ENCODE peak calls at places on chromosome 1, in six cellular contexts. W is ascending aorta; B is brain microvascular endothelial cell; I is tibial nerve; Q is astrocyte; L is CD8-positive, alpha-beta T cell. D is an unnamed sample.

GRCh38 chr1:183758913-183759312 is 46.0 kb upstream of the RGL1 start:
- DNase-seq in I (no peak), W (no peak), B (no peak), Q (no peak), L (no peak), D (no peak)

GRCh38 chr1:36385410-36386261 is at the start of gene STK40:
- DNase-seq in Q (peak), I (peak), B (peak), W (peak), L (peak), D (peak)

GRCh38 chr1:944341-945325 is 14.4 kb downstream of the NOC2L start:
- DNase-seq in W (no peak), L (no peak), I (no peak), Q (peak), B (no peak), D (no peak)

GRCh38 chr1:27556781-27557595 is 47.0 kb downstream of the AHDC1 start:
- DNase-seq in B (peak), Q (peak), L (peak), I (peak), W (peak), D (peak)

GRCh38 chr1:70048336-70048735 is 157.0 kb downstream of the LRRC40 start:
- DNase-seq in B (no peak), W (no peak), Q (no peak), I (no peak), L (no peak), D (no peak)

GRCh38 chr1:235945775-235946565 is 79.3 kb upstream of the LYST start:
- DNase-seq in Q (no peak), I (no peak), L (no peak), B (no peak), W (no peak), D (no peak)

GRCh38 chr1:151516031-151516511 is 4.9 kb downstream of the CGN start:
- DNase-seq in B (no peak), Q (no peak), W (no peak), I (no peak), L (no peak), D (no peak)

GRCh38 chr1:30332100-30333094 is 391.0 kb downstream of the MATN1 start:
- DNase-seq in B (no peak), L (no peak), Q (no peak), W (peak), I (no peak), D (peak)

GRCh38 chr1:214632091-214632490 is 29.1 kb downstream of the CENPF start:
- DNase-seq in W (no peak), I (no peak), L (no peak), Q (no peak), B (no peak), D (no peak)

GRCh38 chr1:11564237-11564636 is 85.3 kb downstream of the DISP3 start:
- DNase-seq in I (no peak), W (no peak), B (no peak), L (no peak), Q (no peak), D (no peak)

GRCh38 chr1:192571706-192572105 is 3.9 kb upstream of the RGS1 start:
- DNase-seq in Q (no peak), W (no peak), B (no peak), L (no peak), I (no peak), D (no peak)

GRCh38 chr1:118151312-118151937 is 33.6 kb downstream of the SPAG17 start:
- DNase-seq in Q (peak), L (no peak), I (peak), W (no peak), B (peak), D (no peak)

GRCh38 chr1:221717491-221717865 is 24.4 kb downstream of the DUSP10 start:
- DNase-seq in W (no peak), I (no peak), B (no peak), L (no peak), Q (no peak), D (no peak)

GRCh38 chr1:101618900-101619299 is 377.8 kb downstream of the OLFM3 start:
- DNase-seq in Q (no peak), I (no peak), B (no peak), L (no peak), W (no peak), D (no peak)

GRCh38 chr1:4263699-4264098 is 363.6 kb upstream of the C1orf174 start:
- DNase-seq in Q (no peak), W (no peak), L (no peak), B (no peak), I (no peak), D (no peak)

GRCh38 chr1:39168301-39169080 is 36.0 kb upstream of the MACF1 start:
- DNase-seq in W (no peak), I (no peak), B (no peak), L (no peak), Q (no peak), D (no peak)

GRCh38 chr1:197553281-197553680 is 222.0 kb downstream of the DENND1B start:
- DNase-seq in Q (no peak), W (no peak), L (no peak), B (no peak), I (no peak), D (no peak)

GRCh38 chr1:84505167-84506001 is 802 bp upstream of the SPATA1 start:
- DNase-seq in I (no peak), W (no peak), B (peak), Q (peak), L (no peak), D (peak)

GRCh38 chr1:182391028-182391361 is 595 bp downstream of the GLUL start:
- DNase-seq in I (peak), W (no peak), B (peak), Q (no peak), L (no peak), D (no peak)

GRCh38 chr1:46070164-46070814 is 62.1 kb downstream of the PIK3R3 start:
- DNase-seq in L (no peak), W (no peak), Q (no peak), I (no peak), B (no peak), D (no peak)

GRCh38 chr1:147252540-147252939 is 10.1 kb downstream of the CHD1L start:
- DNase-seq in L (no peak), Q (no peak), W (no peak), B (no peak), I (no peak), D (no peak)

GRCh38 chr1:40844887-40845878 is 17.0 kb downstream of the CITED4 start:
- DNase-seq in B (no peak), W (no peak), Q (no peak), L (no peak), I (no peak), D (no peak)
- H3K4me3 ChIP-seq in B (no peak), W (no peak), Q (no peak), L (no peak), I (no peak), D (no peak)

DNA sequence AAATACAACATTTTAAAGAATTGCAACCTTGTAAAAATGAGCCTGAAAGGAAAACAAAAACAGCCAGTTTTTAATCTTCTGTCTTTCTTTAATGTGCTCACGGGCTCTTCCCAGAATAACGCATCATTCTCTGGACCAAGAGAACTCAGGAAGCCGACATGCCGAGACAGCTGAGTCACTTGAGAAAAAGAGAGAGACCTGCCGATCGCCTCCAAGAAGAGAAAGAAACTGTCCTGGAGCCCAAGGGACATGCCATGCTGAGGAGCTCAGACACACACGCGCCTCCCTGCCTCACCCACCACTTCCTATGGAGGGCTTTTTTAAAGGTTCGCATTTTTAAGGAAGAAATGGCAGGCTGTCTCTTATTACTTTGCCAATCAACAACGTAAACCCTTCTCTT is 176.4 kb downstream of the ZNF281 start:
- DNase-seq in L (no peak), I (no peak), W (no peak), B (peak), Q (peak), D (no peak)
- H3K4me3 ChIP-seq in L (no peak), I (no peak), W (no peak), B (no peak), Q (no peak), D (no peak)

GRCh38 chr1:21291184-21291583 is 921 bp upstream of the ECE1 start:
- DNase-seq in W (no peak), L (no peak), Q (no peak), I (no peak), B (no peak), D (no peak)
- H3K4me3 ChIP-seq in W (peak), L (peak), Q (no peak), I (no peak), B (no peak), D (no peak)

GRCh38 chr1:115564201-115564600 is 77.6 kb upstream of the VANGL1 start:
- DNase-seq in I (no peak), L (no peak), Q (no peak), B (no peak), W (no peak), D (no peak)
- H3K4me3 ChIP-seq in I (no peak), L (no peak), Q (peak), B (peak), W (no peak), D (no peak)

GRCh38 chr1:71081697-71082080 is 854 bp upstream of the ZRANB2 start:
- DNase-seq in B (no peak), I (no peak), Q (no peak), L (no peak), W (no peak), D (peak)
- H3K4me3 ChIP-seq in B (peak), I (peak), Q (peak), L (peak), W (peak), D (no peak)

DNA sequence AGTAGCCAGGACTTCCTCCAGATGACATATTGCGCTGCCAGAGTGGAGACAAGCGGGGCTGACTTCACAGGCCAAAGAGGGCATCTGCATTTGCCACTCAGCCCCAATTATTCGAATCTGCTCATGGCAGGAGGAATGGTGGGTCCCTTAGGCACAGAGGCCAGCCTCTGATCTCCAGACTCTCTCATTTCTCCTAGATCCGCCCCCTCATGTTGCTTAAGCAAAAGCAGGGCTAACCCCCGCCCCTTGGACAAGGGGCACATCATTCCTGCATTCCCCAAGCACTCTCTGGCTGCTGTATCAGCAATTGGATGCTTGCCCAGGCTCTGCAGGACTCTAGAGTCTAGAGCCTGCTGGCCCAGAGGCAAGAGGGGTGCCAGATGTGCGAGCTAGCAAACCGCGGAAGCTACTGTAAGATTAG is 262.4 kb downstream of the ST6GALNAC3 start:
- DNase-seq in B (peak), Q (peak), W (peak), I (peak), L (no peak), D (no peak)
- H3K4me3 ChIP-seq in B (no peak), Q (no peak), W (no peak), I (no peak), L (no peak), D (no peak)

GRCh38 chr1:17304155-17304826 is 3.7 kb upstream of the PADI4 start:
- DNase-seq in Q (no peak), W (no peak), L (no peak), I (no peak), B (no peak), D (no peak)
- H3K4me3 ChIP-seq in Q (no peak), W (no peak), L (no peak), I (no peak), B (no peak), D (no peak)

D was measured in lower leg skin.